ENCODE peak calls at places on chromosome 21, in five cellular contexts. C, Z, F, O and V are unnamed samples. For H3K4me1, the result is how much of the 10 kb centered on the place peaks cover.

GRCh38 chr21:45990741-45991605 is 9.4 kb downstream of the COL6A1 start:
- DNase-seq in Z (no peak), C (no peak), O (no peak), F (peak), V (peak)

GRCh38 chr21:30268608-30269197 is 14.0 kb downstream of the KRTAP24-1 start:
- DNase-seq in C (peak), F (no peak), O (peak), Z (no peak), V (no peak)

GRCh38 chr21:29258626-29259335 is 39.9 kb upstream of the BACH1 start:
- DNase-seq in F (no peak), C (no peak), Z (no peak), O (no peak), V (no peak)

GRCh38 chr21:42527489-42528158 is 14.0 kb downstream of the SLC37A1 start:
- DNase-seq in F (no peak), C (no peak), Z (no peak), O (no peak), V (no peak)

GRCh38 chr21:37072239-37072987 is 458 bp downstream of the PIGP start:
- DNase-seq in F (peak), Z (peak), C (peak), O (no peak), V (no peak)

GRCh38 chr21:28761709-28762356 is 230.8 kb downstream of the LTN1 start:
- DNase-seq in F (no peak), C (no peak), O (no peak), Z (no peak), V (no peak)

GRCh38 chr21:38777015-38777414 is 28.7 kb upstream of the ETS2 start:
- DNase-seq in F (no peak), Z (no peak), O (no peak), C (no peak), V (no peak)

GRCh38 chr21:42544544-42544943 is 30.9 kb downstream of the SLC37A1 start:
- DNase-seq in F (peak), O (no peak), C (peak), Z (no peak), V (no peak)

GRCh38 chr21:27045281-27045985 is 78.5 kb upstream of the ADAMTS5 start:
- DNase-seq in Z (no peak), C (no peak), F (no peak), O (no peak), V (no peak)

GRCh38 chr21:34668803-34669148 is at the start of gene CLIC6:
- DNase-seq in Z (no peak), O (no peak), F (peak), C (no peak), V (no peak)
- H3K4me3 ChIP-seq in Z (peak), O (no peak), F (peak), C (no peak), V (peak)

GRCh38 chr21:31730687-31731111 is 1.2 kb downstream of the SCAF4 start:
- DNase-seq in C (peak), F (no peak), O (no peak), Z (no peak), V (no peak)
- H3K4me1 ChIP-seq in C (under half), F (half or more), O (under half), Z (half or more), V (half or more)

DNA sequence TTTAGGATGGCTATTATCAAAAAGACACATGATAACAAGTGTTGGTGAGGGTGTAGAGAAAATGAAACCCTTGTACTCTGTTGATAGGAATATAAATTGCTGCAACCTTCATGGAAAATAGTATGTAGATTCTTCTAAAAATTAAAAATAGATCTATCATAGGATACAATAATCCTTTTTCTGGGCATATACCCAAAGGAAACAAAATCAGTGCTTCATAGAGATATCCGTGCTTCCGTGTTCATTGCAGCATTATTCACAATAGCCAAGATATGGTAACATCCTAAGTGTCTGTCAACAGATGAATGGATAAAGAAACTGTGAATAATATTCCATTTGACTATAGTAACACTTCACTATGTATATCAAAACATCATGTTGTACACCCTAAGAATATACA is 106.7 kb downstream of the MIS18A start:
- DNase-seq in F (no peak), Z (no peak), C (no peak), O (no peak), V (no peak)
- TF ChIP-seq POLR2AphosphoS5 in F (no peak), Z (no peak), C (no peak), O (no peak), V (no peak)

GRCh38 chr21:16308269-16308668 is 578.5 kb downstream of the USP25 start:
- DNase-seq in F (no peak), Z (no peak), O (no peak), C (no peak), V (no peak)
- H3K4me3 ChIP-seq in F (peak), Z (peak), O (no peak), C (no peak), V (no peak)

GRCh38 chr21:44421901-44422840 is 33.1 kb upstream of the LRRC3 start:
- DNase-seq in O (no peak), Z (no peak), F (peak), C (no peak), V (peak)

GRCh38 chr21:44424608-44425306 is 30.6 kb upstream of the LRRC3 start:
- DNase-seq in C (no peak), Z (no peak), O (no peak), F (peak), V (peak)

GRCh38 chr21:44423312-44423821 is 31.9 kb upstream of the LRRC3 start:
- DNase-seq in O (no peak), F (peak), C (no peak), Z (no peak), V (peak)

GRCh38 chr21:44425307-44425894 is 29.9 kb upstream of the LRRC3 start:
- DNase-seq in F (peak), C (no peak), O (no peak), Z (no peak), V (peak)

GRCh38 chr21:44423941-44424607 is 31.2 kb upstream of the LRRC3 start:
- DNase-seq in C (no peak), F (peak), Z (no peak), O (no peak), V (peak)
- H3K4me1 ChIP-seq in C (under half), F (under half), Z (under half), O (under half), V (under half)

DNA sequence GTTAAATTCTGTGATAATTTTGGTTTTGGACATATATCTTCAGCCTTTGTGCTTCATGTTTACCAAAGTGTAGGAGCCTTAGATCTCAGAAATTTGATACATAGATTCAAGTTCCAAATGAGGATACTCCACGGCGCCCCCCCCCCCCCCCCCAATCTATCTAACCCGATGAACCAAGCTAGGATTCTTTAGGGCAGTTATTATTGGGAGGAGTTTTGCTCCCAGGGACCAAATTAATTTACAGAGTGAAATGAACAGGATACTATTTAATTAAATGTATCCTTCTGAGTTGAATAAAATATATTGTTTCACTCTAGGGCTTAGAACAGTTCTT is 3.2 kb downstream of the USP25 start:
- DNase-seq in Z (no peak), O (no peak), C (no peak), F (no peak), V (no peak)
- TF ChIP-seq POLR2AphosphoS5 in Z (no peak), O (no peak), C (no peak), F (no peak), V (no peak)

GRCh38 chr21:41503331-41503730 is 4.6 kb downstream of the TMPRSS2 start:
- DNase-seq in Z (no peak), F (no peak), O (no peak), C (no peak), V (no peak)
- H3K4me3 ChIP-seq in Z (no peak), F (no peak), O (no peak), C (no peak), V (no peak)